ENCODE peak calls at places on chromosomes 13 and 19, in nine cellular contexts. One of them, this sample, is unnamed.

GRCh38 chr13:74036373-74036772 is 97.8 kb downstream of the KLF12 start:
- DNase-seq in upper lobe of left lung: no peak
- DNase-seq in AG04450: no peak
- DNase-seq in uterus: no peak
- DNase-seq in colonic mucosa: no peak
- DNase-seq in astrocyte: no peak
- DNase-seq in fibroblast of lung: no peak
- DNase-seq in ascending aorta: no peak
- DNase-seq in cardiac muscle cell: no peak
- DNase-seq in this sample: peak; percentile 93

GRCh38 chr13:102517959-102518358 is 78.8 kb upstream of the TPP2 start:
- DNase-seq in colonic mucosa: no peak
- DNase-seq in upper lobe of left lung: no peak
- DNase-seq in fibroblast of lung: no peak
- DNase-seq in astrocyte: no peak
- DNase-seq in uterus: no peak
- DNase-seq in ascending aorta: no peak
- DNase-seq in cardiac muscle cell: no peak
- DNase-seq in AG04450: no peak
- DNase-seq in this sample: peak; percentile 32

GRCh38 chr13:96044238-96044637 is 9.0 kb downstream of the UGGT2 start:
- DNase-seq in AG04450: no peak
- DNase-seq in fibroblast of lung: no peak
- DNase-seq in colonic mucosa: no peak
- DNase-seq in cardiac muscle cell: no peak
- DNase-seq in upper lobe of left lung: no peak
- DNase-seq in astrocyte: no peak
- DNase-seq in ascending aorta: no peak
- DNase-seq in uterus: no peak
- DNase-seq in this sample: no peak

GRCh38 chr13:77026255-77026782 is 640 bp downstream of the FBXL3 start:
- DNase-seq in upper lobe of left lung: peak; percentile 95
- DNase-seq in cardiac muscle cell: peak; percentile 86
- DNase-seq in astrocyte: no peak
- DNase-seq in fibroblast of lung: peak; percentile 62
- DNase-seq in ascending aorta: peak; percentile 92
- DNase-seq in AG04450: no peak
- DNase-seq in uterus: peak; percentile 80
- DNase-seq in colonic mucosa: peak; percentile 93
- DNase-seq in this sample: peak; percentile 61

GRCh38 chr19:43667524-43668405 is 2.2 kb downstream of the PLAUR start:
- DNase-seq in upper lobe of left lung: no peak
- DNase-seq in ascending aorta: peak; percentile 69
- DNase-seq in AG04450: no peak
- DNase-seq in fibroblast of lung: no peak
- DNase-seq in uterus: peak; percentile 34
- DNase-seq in colonic mucosa: peak; percentile 100
- DNase-seq in cardiac muscle cell: no peak
- DNase-seq in astrocyte: no peak
- DNase-seq in this sample: no peak

GRCh38 chr19:531009-531752 is 379 bp upstream of the CDC34 start:
- DNase-seq in fibroblast of lung: peak; percentile 79
- DNase-seq in AG04450: peak; percentile 47
- DNase-seq in ascending aorta: peak; percentile 89
- DNase-seq in uterus: peak; percentile 89
- DNase-seq in cardiac muscle cell: peak; percentile 91
- DNase-seq in colonic mucosa: peak; percentile 78
- DNase-seq in astrocyte: peak; percentile 47
- DNase-seq in upper lobe of left lung: peak; percentile 98
- DNase-seq in this sample: peak; percentile 48

GRCh38 chr19:57641715-57642234 is 8.8 kb downstream of the ZNF211 start:
- DNase-seq in upper lobe of left lung: no peak
- DNase-seq in colonic mucosa: no peak
- DNase-seq in AG04450: no peak
- DNase-seq in fibroblast of lung: peak; percentile 8
- DNase-seq in astrocyte: no peak
- DNase-seq in cardiac muscle cell: no peak
- DNase-seq in uterus: no peak
- DNase-seq in ascending aorta: no peak
- DNase-seq in this sample: no peak

GRCh38 chr19:44684892-44685847 is 13.8 kb upstream of the CEACAM16 start:
- DNase-seq in colonic mucosa: no peak
- DNase-seq in astrocyte: peak; percentile 96
- DNase-seq in upper lobe of left lung: peak; percentile 40
- DNase-seq in uterus: no peak
- DNase-seq in fibroblast of lung: peak; percentile 77
- DNase-seq in cardiac muscle cell: no peak
- DNase-seq in AG04450: peak; percentile 54
- DNase-seq in ascending aorta: peak; percentile 69
- DNase-seq in this sample: peak; percentile 84

GRCh38 chr13:95745752-95746151 is 68.8 kb downstream of the DNAJC3 start:
- DNase-seq in ascending aorta: no peak
- DNase-seq in fibroblast of lung: no peak
- DNase-seq in cardiac muscle cell: peak; percentile 15
- DNase-seq in uterus: no peak
- DNase-seq in astrocyte: no peak
- DNase-seq in AG04450: no peak
- DNase-seq in upper lobe of left lung: no peak
- DNase-seq in colonic mucosa: no peak
- DNase-seq in this sample: no peak

GRCh38 chr19:16327911-16328823 is 3.5 kb downstream of the KLF2 start:
- DNase-seq in AG04450: peak; percentile 69
- DNase-seq in ascending aorta: peak; percentile 93
- DNase-seq in upper lobe of left lung: no peak
- DNase-seq in cardiac muscle cell: no peak
- DNase-seq in astrocyte: no peak
- DNase-seq in fibroblast of lung: peak; percentile 96
- DNase-seq in uterus: peak; percentile 85
- DNase-seq in colonic mucosa: peak; percentile 74
- DNase-seq in this sample: peak; percentile 77
- H3K4me3 ChIP-seq in AG04450: peak overlapping the region; percentile 37
- H3K4me3 ChIP-seq in ascending aorta: peak overlapping the region; percentile 99
- H3K4me3 ChIP-seq in upper lobe of left lung: peak overlapping the region; percentile 70
- H3K4me3 ChIP-seq in cardiac muscle cell: no peak overlapping the region
- H3K4me3 ChIP-seq in astrocyte: no peak overlapping the region
- H3K4me3 ChIP-seq in fibroblast of lung: no peak overlapping the region
- H3K4me3 ChIP-seq in uterus: peak overlapping the region; percentile 98
- H3K4me3 ChIP-seq in colonic mucosa: peak overlapping the region; percentile 82
- H3K4me3 ChIP-seq in this sample: no peak overlapping the region

GRCh38 chr19:52248256-52248655 is 21.1 kb upstream of the ZNF766 start:
- DNase-seq in colonic mucosa: peak; percentile 62
- DNase-seq in fibroblast of lung: peak; percentile 47
- DNase-seq in cardiac muscle cell: peak; percentile 68
- DNase-seq in AG04450: no peak
- DNase-seq in upper lobe of left lung: no peak
- DNase-seq in uterus: peak; percentile 24
- DNase-seq in ascending aorta: no peak
- DNase-seq in astrocyte: no peak
- DNase-seq in this sample: no peak
- TF ChIP-seq CTCF in colonic mucosa: peak; percentile 27
- TF ChIP-seq CTCF in fibroblast of lung: peak; percentile 42
- TF ChIP-seq CTCF in cardiac muscle cell: peak; percentile 45
- TF ChIP-seq CTCF in AG04450: peak; percentile 45
- TF ChIP-seq CTCF in upper lobe of left lung: peak; percentile 50
- TF ChIP-seq CTCF in uterus: peak; percentile 16
- TF ChIP-seq CTCF in ascending aorta: no peak
- TF ChIP-seq CTCF in astrocyte: no peak
- TF ChIP-seq CTCF in this sample: peak; percentile 30

GRCh38 chr19:3549816-3550215 is 7.6 kb downstream of the MFSD12 start:
- DNase-seq in ascending aorta: no peak
- DNase-seq in AG04450: no peak
- DNase-seq in cardiac muscle cell: no peak
- DNase-seq in fibroblast of lung: no peak
- DNase-seq in upper lobe of left lung: no peak
- DNase-seq in astrocyte: no peak
- DNase-seq in uterus: no peak
- DNase-seq in colonic mucosa: no peak
- DNase-seq in this sample: no peak

GRCh38 chr19:3546119-3546518 is 7.1 kb downstream of the TEKTIP1 start:
- DNase-seq in AG04450: no peak
- DNase-seq in colonic mucosa: no peak
- DNase-seq in upper lobe of left lung: peak; percentile 83
- DNase-seq in astrocyte: no peak
- DNase-seq in cardiac muscle cell: no peak
- DNase-seq in ascending aorta: no peak
- DNase-seq in fibroblast of lung: no peak
- DNase-seq in uterus: no peak
- DNase-seq in this sample: no peak

GRCh38 chr19:3548594-3548993 is 8.8 kb downstream of the MFSD12 start:
- DNase-seq in astrocyte: no peak
- DNase-seq in fibroblast of lung: no peak
- DNase-seq in upper lobe of left lung: peak; percentile 63
- DNase-seq in colonic mucosa: no peak
- DNase-seq in ascending aorta: no peak
- DNase-seq in AG04450: no peak
- DNase-seq in uterus: no peak
- DNase-seq in cardiac muscle cell: no peak
- DNase-seq in this sample: no peak

GRCh38 chr19:3547301-3547731 is 8.3 kb downstream of the TEKTIP1 start:
- DNase-seq in upper lobe of left lung: peak; percentile 67
- DNase-seq in fibroblast of lung: no peak
- DNase-seq in astrocyte: no peak
- DNase-seq in ascending aorta: no peak
- DNase-seq in AG04450: no peak
- DNase-seq in uterus: no peak
- DNase-seq in cardiac muscle cell: no peak
- DNase-seq in colonic mucosa: no peak
- DNase-seq in this sample: no peak

DNA sequence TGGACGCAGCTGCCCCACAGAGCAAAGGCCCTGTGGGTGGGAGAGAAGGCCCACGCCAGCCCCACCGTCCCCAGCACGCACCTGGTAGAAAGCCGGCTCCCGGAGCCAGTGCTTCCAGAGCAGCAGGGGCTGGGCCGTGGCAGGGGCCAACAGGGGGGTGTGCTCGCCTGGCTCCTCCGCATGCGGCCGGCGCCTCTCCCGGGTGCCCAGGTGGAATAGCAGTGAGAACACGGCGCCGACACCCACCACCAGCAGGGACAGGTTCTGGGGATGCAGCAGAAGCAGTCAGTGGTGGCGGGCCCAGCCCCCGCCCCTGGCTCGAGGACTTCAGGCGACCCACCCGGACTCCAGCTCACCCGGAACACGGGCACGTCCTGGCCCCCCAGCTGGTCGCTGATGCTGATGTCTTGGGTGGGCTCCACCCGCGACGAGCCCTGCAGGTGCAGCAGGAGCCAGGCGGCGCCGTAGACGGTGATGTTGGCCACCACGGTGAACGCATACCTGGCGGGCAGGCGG is 8.9 kb downstream of the TEKTIP1 start:
- DNase-seq in fibroblast of lung: no peak
- DNase-seq in colonic mucosa: no peak
- DNase-seq in uterus: no peak
- DNase-seq in astrocyte: no peak
- DNase-seq in ascending aorta: no peak
- DNase-seq in cardiac muscle cell: no peak
- DNase-seq in upper lobe of left lung: peak; percentile 79
- DNase-seq in AG04450: no peak
- DNase-seq in this sample: no peak
- H3K27me3 ChIP-seq in fibroblast of lung: no peaks in the 10 kb centered on the region
- H3K27me3 ChIP-seq in colonic mucosa: no peaks in the 10 kb centered on the region
- H3K27me3 ChIP-seq in uterus: no peaks in the 10 kb centered on the region
- H3K27me3 ChIP-seq in astrocyte: no peaks in the 10 kb centered on the region
- H3K27me3 ChIP-seq in ascending aorta: no peaks in the 10 kb centered on the region
- H3K27me3 ChIP-seq in cardiac muscle cell: no peaks in the 10 kb centered on the region
- H3K27me3 ChIP-seq in upper lobe of left lung: no peaks in the 10 kb centered on the region
- H3K27me3 ChIP-seq in AG04450: no peaks in the 10 kb centered on the region
- H3K27me3 ChIP-seq in this sample: no peaks in the 10 kb centered on the region

GRCh38 chr19:49157445-49158224 is at the start of gene TRPM4:
- DNase-seq in AG04450: no peak
- DNase-seq in fibroblast of lung: peak; percentile 67
- DNase-seq in upper lobe of left lung: peak; percentile 96
- DNase-seq in uterus: peak; percentile 80
- DNase-seq in cardiac muscle cell: peak; percentile 96
- DNase-seq in astrocyte: peak; percentile 46
- DNase-seq in colonic mucosa: peak; percentile 98
- DNase-seq in ascending aorta: peak; percentile 95
- DNase-seq in this sample: peak; percentile 72
- H3K4me3 ChIP-seq in AG04450: peak within 1 kb of the TSS; percentile 94
- H3K4me3 ChIP-seq in fibroblast of lung: peak within 1 kb of the TSS; percentile 97
- H3K4me3 ChIP-seq in upper lobe of left lung: peak within 1 kb of the TSS; percentile 85
- H3K4me3 ChIP-seq in uterus: peak within 1 kb of the TSS; percentile 50
- H3K4me3 ChIP-seq in cardiac muscle cell: peak within 1 kb of the TSS; percentile 67
- H3K4me3 ChIP-seq in astrocyte: peak within 1 kb of the TSS; percentile 83
- H3K4me3 ChIP-seq in colonic mucosa: peak within 1 kb of the TSS; percentile 83
- H3K4me3 ChIP-seq in ascending aorta: peak within 1 kb of the TSS; percentile 65
- H3K4me3 ChIP-seq in this sample: peak within 1 kb of the TSS; percentile 69

GRCh38 chr13:88005188-88005587 is 334.0 kb downstream of the SLITRK5 start:
- DNase-seq in astrocyte: no peak
- DNase-seq in upper lobe of left lung: no peak
- DNase-seq in AG04450: no peak
- DNase-seq in ascending aorta: no peak
- DNase-seq in fibroblast of lung: peak; percentile 9
- DNase-seq in cardiac muscle cell: no peak
- DNase-seq in uterus: no peak
- DNase-seq in colonic mucosa: no peak
- DNase-seq in this sample: no peak
- TF ChIP-seq CTCF in astrocyte: no peak
- TF ChIP-seq CTCF in upper lobe of left lung: peak; percentile 6
- TF ChIP-seq CTCF in AG04450: peak; percentile 18
- TF ChIP-seq CTCF in ascending aorta: no peak
- TF ChIP-seq CTCF in fibroblast of lung: peak; percentile 17
- TF ChIP-seq CTCF in cardiac muscle cell: no peak
- TF ChIP-seq CTCF in uterus: no peak
- TF ChIP-seq CTCF in colonic mucosa: no peak
- TF ChIP-seq CTCF in this sample: no peak

GRCh38 chr19:3781603-3782002 is 4.6 kb downstream of the MATK start:
- DNase-seq in uterus: no peak
- DNase-seq in colonic mucosa: no peak
- DNase-seq in upper lobe of left lung: no peak
- DNase-seq in fibroblast of lung: no peak
- DNase-seq in AG04450: no peak
- DNase-seq in cardiac muscle cell: no peak
- DNase-seq in ascending aorta: no peak
- DNase-seq in astrocyte: no peak
- DNase-seq in this sample: no peak
- H3K27me3 ChIP-seq in uterus: peaks cover 4% of the 10 kb centered on the region
- H3K27me3 ChIP-seq in colonic mucosa: peaks cover 7% of the 10 kb centered on the region
- H3K27me3 ChIP-seq in upper lobe of left lung: peaks cover 7% of the 10 kb centered on the region
- H3K27me3 ChIP-seq in fibroblast of lung: peaks cover 2% of the 10 kb centered on the region
- H3K27me3 ChIP-seq in AG04450: peaks cover 13% of the 10 kb centered on the region
- H3K27me3 ChIP-seq in cardiac muscle cell: peaks cover 28% of the 10 kb centered on the region
- H3K27me3 ChIP-seq in ascending aorta: no peaks in the 10 kb centered on the region
- H3K27me3 ChIP-seq in astrocyte: peaks cover 7% of the 10 kb centered on the region
- H3K27me3 ChIP-seq in this sample: peaks cover 2% of the 10 kb centered on the region

GRCh38 chr19:51573331-51573730 is 2.2 kb downstream of the ZNF175 start:
- DNase-seq in upper lobe of left lung: no peak
- DNase-seq in fibroblast of lung: no peak
- DNase-seq in ascending aorta: no peak
- DNase-seq in cardiac muscle cell: no peak
- DNase-seq in colonic mucosa: no peak
- DNase-seq in AG04450: no peak
- DNase-seq in uterus: no peak
- DNase-seq in astrocyte: no peak
- DNase-seq in this sample: no peak
- H3K4me3 ChIP-seq in upper lobe of left lung: no peak overlapping the region
- H3K4me3 ChIP-seq in fibroblast of lung: no peak overlapping the region
- H3K4me3 ChIP-seq in ascending aorta: no peak overlapping the region
- H3K4me3 ChIP-seq in cardiac muscle cell: no peak overlapping the region
- H3K4me3 ChIP-seq in colonic mucosa: no peak overlapping the region
- H3K4me3 ChIP-seq in AG04450: peak overlapping the region; percentile 23
- H3K4me3 ChIP-seq in uterus: no peak overlapping the region
- H3K4me3 ChIP-seq in astrocyte: peak overlapping the region; percentile 27
- H3K4me3 ChIP-seq in this sample: no peak overlapping the region

This sample was measured in bronchial epithelial cell.